ENCODE peak calls at places on chromosomes 3 and 15, in four cellular contexts. X, J, B and U are unnamed samples.

GRCh38 chr3:130906374-130906995 is 12.6 kb downstream of the ATP2C1 start:
- DNase-seq in X (peak; percentile 68), J (no peak), B (no peak), U (no peak)

GRCh38 chr15:87365221-87365620 is 891.3 kb downstream of the NTRK3 start:
- DNase-seq in B (peak; percentile 82), X (peak; percentile 75), J (no peak), U (no peak)

GRCh38 chr3:5194801-5195509 is 7.4 kb downstream of the EDEM1 start:
- DNase-seq in J (no peak), X (peak; percentile 90), B (peak; percentile 77), U (peak; percentile 39)

GRCh38 chr15:76011611-76012010 is 613 bp downstream of the NRG4 start:
- DNase-seq in B (no peak), J (no peak), X (no peak), U (no peak)

GRCh38 chr3:48440590-48440958 is 517 bp downstream of the TMA7 start:
- DNase-seq in X (no peak), B (peak; percentile 46), J (no peak), U (no peak)

GRCh38 chr15:66995257-66995656 is 70.1 kb upstream of the SMAD3 start:
- DNase-seq in X (peak; percentile 65), B (no peak), J (no peak), U (no peak)

GRCh38 chr15:89406756-89407650 is 72.4 kb upstream of the POLG start:
- DNase-seq in B (peak; percentile 65), J (no peak), X (no peak), U (no peak)

GRCh38 chr3:53842436-53843194 is 3.6 kb downstream of the CHDH start:
- DNase-seq in B (peak; percentile 60), J (no peak), X (peak; percentile 90), U (no peak)

GRCh38 chr15:58473720-58474119 is 41.9 kb downstream of the LIPC start:
- DNase-seq in B (no peak), J (no peak), X (peak; percentile 93), U (no peak)

GRCh38 chr15:58475573-58476524 is 44.1 kb downstream of the LIPC start:
- DNase-seq in J (no peak), B (no peak), X (peak; percentile 61), U (no peak)

GRCh38 chr15:58472821-58473581 is 41.2 kb downstream of the LIPC start:
- DNase-seq in J (no peak), B (peak; percentile 64), X (peak; percentile 88), U (peak; percentile 14)

GRCh38 chr15:58476525-58477162 is 44.9 kb downstream of the LIPC start:
- DNase-seq in X (no peak), B (no peak), J (no peak), U (no peak)

DNA sequence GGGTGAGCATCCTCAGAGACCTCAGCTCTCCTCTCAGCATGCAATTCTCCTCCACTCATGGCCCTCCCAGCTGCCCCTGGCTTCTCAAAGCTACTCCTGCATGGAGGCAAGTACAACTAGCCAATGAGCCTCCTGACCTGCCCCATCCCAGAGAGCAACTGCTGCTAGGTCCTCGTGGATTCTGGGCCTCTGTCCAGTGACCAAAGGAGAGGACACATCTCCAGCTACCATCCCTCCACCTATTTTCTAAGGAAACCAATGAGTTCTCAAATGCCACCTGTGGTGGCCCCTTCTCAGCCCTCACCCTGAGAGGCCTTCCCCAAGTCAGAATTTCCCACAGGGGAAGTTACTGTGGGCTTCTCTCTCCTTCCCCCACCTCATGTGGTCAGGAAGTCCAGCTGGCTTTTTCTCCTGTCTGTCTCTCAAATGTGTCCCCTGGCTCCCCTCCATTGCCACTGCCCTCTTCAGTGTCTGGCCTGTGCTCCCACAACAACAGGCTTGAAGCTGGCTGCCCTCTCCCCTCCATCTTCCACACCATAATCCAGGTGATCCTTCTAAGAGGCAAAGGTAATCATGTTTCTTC is 43.0 kb downstream of the LIPC start:
- DNase-seq in J (no peak), X (no peak), B (no peak), U (no peak)
- H3K4me3 ChIP-seq in J (no peak overlapping the region), X (no peak overlapping the region), B (no peak overlapping the region), U (no peak overlapping the region)

GRCh38 chr3:185152433-185153169 is at the start of gene C3orf70:
- DNase-seq in J (peak; percentile 80), X (peak; percentile 25), B (peak; percentile 63), U (no peak)
- H3K27ac ChIP-seq in J (peak within 1 kb of the TSS; percentile 65), X (no peak within 1 kb of the TSS), B (no peak within 1 kb of the TSS), U (no peak within 1 kb of the TSS)

DNA sequence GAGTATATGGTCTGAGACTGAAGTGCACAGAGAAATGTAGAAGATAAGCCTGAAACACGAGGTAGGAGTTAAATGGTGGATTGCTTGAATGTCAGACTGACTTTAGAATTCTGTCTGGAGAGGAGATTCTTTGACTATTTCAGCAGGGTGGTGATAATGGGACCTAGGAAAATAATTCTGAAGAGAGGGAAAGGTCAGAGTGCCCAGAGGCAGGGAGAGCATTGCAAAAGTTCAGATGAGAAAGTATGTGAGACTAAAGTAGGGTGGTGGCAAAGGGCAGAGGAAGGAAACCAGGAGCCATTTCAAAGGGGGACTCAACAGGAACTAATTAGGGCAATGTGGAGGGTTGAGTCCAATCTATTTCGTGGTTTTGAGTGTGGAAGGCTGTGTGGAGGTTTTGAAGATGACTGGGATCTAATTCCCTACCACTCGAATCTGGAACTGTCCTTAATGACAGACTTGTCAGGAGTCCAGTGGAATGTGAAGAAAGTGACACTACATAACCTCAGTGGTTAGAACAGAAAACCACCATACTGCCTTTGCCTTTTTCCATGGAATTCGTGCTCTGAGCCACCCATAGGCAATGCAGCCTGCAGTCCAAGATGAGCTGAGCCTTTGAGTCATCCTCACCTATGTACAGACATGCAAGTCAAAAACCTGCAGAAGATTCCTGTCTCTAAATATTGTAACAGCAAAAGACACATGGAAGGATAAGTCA is 16.1 kb downstream of the CPOX start:
- DNase-seq in J (no peak), X (peak; percentile 75), B (no peak), U (no peak)
- H3K4me3 ChIP-seq in J (no peak overlapping the region), X (no peak overlapping the region), B (no peak overlapping the region), U (no peak overlapping the region)

GRCh38 chr3:62875103-62876002 is at the start of gene CADPS:
- DNase-seq in J (peak; percentile 14), B (peak; percentile 86), X (no peak), U (no peak)
- H3K27ac ChIP-seq in J (no peak within 1 kb of the TSS), B (peak within 1 kb of the TSS; percentile 73), X (no peak within 1 kb of the TSS), U (no peak within 1 kb of the TSS)

DNA sequence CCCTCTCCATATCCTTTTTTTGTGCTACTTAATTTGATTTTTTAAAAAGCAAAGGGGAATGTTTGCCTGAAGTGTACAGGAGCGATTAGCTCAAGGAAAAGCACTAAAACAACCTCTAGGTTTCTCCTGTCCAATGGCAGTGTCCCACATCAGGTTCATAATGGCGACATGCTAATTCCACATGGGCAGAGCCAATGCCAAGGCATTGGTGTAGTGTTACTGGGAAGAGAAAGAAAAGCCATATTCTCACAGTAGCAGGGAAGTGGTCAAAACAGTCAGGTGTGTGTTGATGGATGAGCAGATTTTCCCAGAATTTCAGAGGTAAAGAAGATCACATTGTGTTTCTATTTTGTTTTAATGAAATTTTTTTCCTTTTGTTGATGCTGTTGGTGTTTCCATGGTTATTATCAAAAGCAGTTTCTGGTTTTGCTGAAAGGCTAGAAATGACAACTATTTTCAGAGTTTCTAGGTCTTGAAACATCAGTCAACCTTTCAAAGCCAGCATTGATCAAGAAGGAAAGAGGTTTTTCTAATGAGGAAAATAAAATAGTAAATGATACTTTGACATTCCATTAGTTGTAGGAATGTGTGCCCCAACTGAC is 65.2 kb downstream of the FNDC3B start:
- DNase-seq in B (peak; percentile 89), J (no peak), X (peak; percentile 54), U (no peak)
- H3K4me3 ChIP-seq in B (no peak overlapping the region), J (no peak overlapping the region), X (no peak overlapping the region), U (no peak overlapping the region)

GRCh38 chr3:66482005-66482404 is 18.8 kb downstream of the LRIG1 start:
- DNase-seq in B (no peak), J (no peak), X (no peak), U (no peak)

GRCh38 chr3:66478923-66479322 is 21.9 kb downstream of the LRIG1 start:
- DNase-seq in X (no peak), J (no peak), B (no peak), U (no peak)

GRCh38 chr3:66479532-66479947 is 21.3 kb downstream of the LRIG1 start:
- DNase-seq in B (no peak), X (no peak), J (no peak), U (no peak)

GRCh38 chr3:66481071-66482001 is 19.5 kb downstream of the LRIG1 start:
- DNase-seq in X (no peak), B (no peak), J (no peak), U (no peak)

GRCh38 chr3:66480666-66481065 is 20.2 kb downstream of the LRIG1 start:
- DNase-seq in B (no peak), J (no peak), X (no peak), U (peak; percentile 36)
- H3K27ac ChIP-seq in B (no peak overlapping the region), J (no peak overlapping the region), X (no peak overlapping the region), U (peak overlapping the region; percentile 40)

GRCh38 chr15:69504352-69505040 is 51.9 kb downstream of the RPLP1 start:
- DNase-seq in J (no peak), X (no peak), B (no peak), U (no peak)

GRCh38 chr15:69500339-69500738 is 47.7 kb downstream of the RPLP1 start:
- DNase-seq in X (no peak), B (no peak), J (no peak), U (no peak)

GRCh38 chr15:69499521-69500201 is 47.0 kb downstream of the RPLP1 start:
- DNase-seq in X (no peak), B (no peak), J (no peak), U (no peak)

GRCh38 chr15:69501456-69501855 is 48.8 kb downstream of the RPLP1 start:
- DNase-seq in X (no peak), J (no peak), B (no peak), U (no peak)

GRCh38 chr15:69502470-69503045 is 49.9 kb downstream of the RPLP1 start:
- DNase-seq in B (no peak), X (no peak), J (no peak), U (no peak)
- H3K4me3 ChIP-seq in B (no peak overlapping the region), X (no peak overlapping the region), J (no peak overlapping the region), U (no peak overlapping the region)